ENCODE peak calls at places on chromosomes 7 and 10, in six cellular contexts. E is IMR-90, N is OCI-LY7, R is astrocyte, K is H9, D is neural progenitor cell. W is an unnamed sample.

GRCh38 chr10:13891542-13892431 is 305.0 kb downstream of the PRPF18 start:
- DNase-seq in N (no peak), R (no peak), K (no peak), E (no peak), D (peak; percentile 77), W (peak; percentile 93)

GRCh38 chr10:33334170-33334838 is at the start of gene NRP1:
- DNase-seq in E (no peak), N (no peak), R (no peak), K (peak; percentile 29), D (peak; percentile 70), W (peak; percentile 92)

GRCh38 chr10:15725603-15726002 is 5.9 kb upstream of the ITGA8 start:
- DNase-seq in K (no peak), E (peak; percentile 67), N (peak; percentile 22), D (peak; percentile 72), R (peak; percentile 32), W (peak; percentile 93)

GRCh38 chr7:81926154-81926553 is 156.3 kb upstream of the HGF start:
- DNase-seq in K (no peak), N (no peak), D (no peak), E (peak; percentile 39), R (peak; percentile 36), W (peak; percentile 21)

GRCh38 chr10:116909307-116909706 is 60.0 kb downstream of the ENO4 start:
- DNase-seq in R (no peak), K (no peak), D (no peak), E (no peak), N (no peak), W (no peak)

GRCh38 chr10:77943086-77943901 is 16.7 kb upstream of the DLG5 start:
- DNase-seq in K (peak; percentile 84), N (no peak), D (no peak), E (peak; percentile 73), R (peak; percentile 82), W (no peak)

GRCh38 chr10:79488303-79488702 is 24.0 kb upstream of the EIF5AL1 start:
- DNase-seq in K (peak; percentile 36), N (no peak), E (peak; percentile 92), D (no peak), R (peak; percentile 88), W (peak; percentile 97)

GRCh38 chr7:7693881-7694280 is 24.5 kb downstream of the RPA3 start:
- DNase-seq in R (peak; percentile 91), E (peak; percentile 92), K (no peak), N (no peak), D (no peak), W (no peak)

GRCh38 chr7:132280335-132280734 is 295.9 kb downstream of the PLXNA4 start:
- DNase-seq in D (no peak), R (no peak), E (no peak), N (no peak), K (no peak), W (no peak)

GRCh38 chr7:93890464-93891068 is at the start of gene TFPI2:
- DNase-seq in E (peak; percentile 83), K (peak; percentile 70), D (peak; percentile 63), R (peak; percentile 82), N (no peak), W (peak; percentile 84)

GRCh38 chr10:68212721-68213352 is 19.1 kb downstream of the ATOH7 start:
- DNase-seq in R (peak; percentile 7), E (peak; percentile 67), N (peak; percentile 67), K (no peak), D (no peak), W (peak; percentile 71)

GRCh38 chr10:14385591-14386201 is 55.0 kb upstream of the FRMD4A start:
- DNase-seq in D (no peak), N (no peak), E (peak; percentile 20), R (no peak), K (no peak), W (no peak)

GRCh38 chr10:133388973-133389818 is 4.8 kb upstream of the MTG1 start:
- DNase-seq in D (no peak), R (no peak), E (no peak), N (peak; percentile 98), K (no peak), W (no peak)

GRCh38 chr7:44104880-44105771 is 981 bp downstream of the AEBP1 start:
- DNase-seq in D (peak; percentile 51), R (peak; percentile 51), K (no peak), N (no peak), E (peak; percentile 46), W (peak; percentile 98)

GRCh38 chr7:54947266-54947665 is 71.6 kb upstream of the EGFR start:
- DNase-seq in E (no peak), R (no peak), N (no peak), D (no peak), K (no peak), W (no peak)

GRCh38 chr10:95096143-95096542 is 26.8 kb upstream of the CYP2C8 start:
- DNase-seq in N (no peak), E (no peak), K (no peak), D (no peak), R (no peak), W (no peak)

GRCh38 chr7:138546064-138546619 is 86.1 kb downstream of the TRIM24 start:
- DNase-seq in R (no peak), E (peak; percentile 3), D (no peak), N (no peak), K (no peak), W (no peak)

GRCh38 chr10:4717670-4718069 is 108.3 kb upstream of the AKR1E2 start:
- DNase-seq in N (no peak), D (peak; percentile 11), E (no peak), K (no peak), R (no peak), W (no peak)

GRCh38 chr10:79286318-79286951 is 60.8 kb upstream of the PPIF start:
- DNase-seq in D (no peak), E (peak; percentile 29), R (no peak), N (peak; percentile 89), K (no peak), W (peak; percentile 95)

GRCh38 chr10:110493832-110494426 is 3.8 kb upstream of the DUSP5 start:
- DNase-seq in N (no peak), K (no peak), R (no peak), D (no peak), E (peak; percentile 42), W (no peak)

GRCh38 chr10:69728335-69728861 is 73.3 kb upstream of the COL13A1 start:
- DNase-seq in E (peak; percentile 80), K (peak; percentile 66), N (no peak), D (no peak), R (peak; percentile 63), W (peak; percentile 84)

GRCh38 chr7:117010375-117011133 is 57.3 kb downstream of the ST7 start:
- DNase-seq in K (no peak), N (no peak), E (peak; percentile 56), D (no peak), R (peak; percentile 51), W (no peak)

DNA sequence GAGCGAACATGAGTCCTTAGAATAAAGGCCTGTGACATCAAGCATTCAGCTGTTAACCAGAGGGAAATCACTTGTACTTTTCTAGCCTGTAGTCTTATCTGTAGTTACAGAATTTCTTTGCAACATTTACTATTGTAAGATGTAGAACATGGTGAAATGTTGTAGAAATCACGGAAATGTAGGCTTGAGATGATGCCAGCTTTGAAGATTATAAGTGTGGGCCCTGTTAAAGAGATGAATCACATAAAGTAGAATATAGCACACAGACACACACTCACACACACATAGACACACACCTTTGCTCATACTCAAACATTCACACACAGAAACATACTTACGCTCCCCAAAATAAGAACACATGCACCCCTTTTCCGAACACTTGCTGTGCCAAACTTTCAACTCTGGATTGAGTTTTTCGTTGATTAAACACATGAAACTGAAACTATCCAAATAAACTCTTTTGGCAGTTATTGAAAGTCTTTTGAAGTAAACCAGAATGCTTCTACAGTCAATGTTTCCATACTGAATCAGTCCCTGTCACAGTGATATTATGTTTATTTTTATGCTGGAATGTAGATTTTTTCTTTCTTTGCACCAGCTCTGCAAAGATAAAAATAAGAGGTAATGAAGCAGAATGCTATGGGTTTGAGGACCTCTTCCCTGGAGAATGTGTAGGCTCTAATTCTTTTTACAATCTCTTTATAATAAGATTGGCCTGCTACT is 230.3 kb upstream of the MEOX2 start:
- DNase-seq in K (no peak), N (no peak), E (peak; percentile 39), R (peak; percentile 32), D (no peak), W (peak; percentile 6)
- H2AFZ ChIP-seq in K (no peak overlapping the region), N (no peak overlapping the region), E (no peak overlapping the region), R (peak overlapping the region; percentile 24), D (no peak overlapping the region), W (peak overlapping the region; percentile 76)

DNA sequence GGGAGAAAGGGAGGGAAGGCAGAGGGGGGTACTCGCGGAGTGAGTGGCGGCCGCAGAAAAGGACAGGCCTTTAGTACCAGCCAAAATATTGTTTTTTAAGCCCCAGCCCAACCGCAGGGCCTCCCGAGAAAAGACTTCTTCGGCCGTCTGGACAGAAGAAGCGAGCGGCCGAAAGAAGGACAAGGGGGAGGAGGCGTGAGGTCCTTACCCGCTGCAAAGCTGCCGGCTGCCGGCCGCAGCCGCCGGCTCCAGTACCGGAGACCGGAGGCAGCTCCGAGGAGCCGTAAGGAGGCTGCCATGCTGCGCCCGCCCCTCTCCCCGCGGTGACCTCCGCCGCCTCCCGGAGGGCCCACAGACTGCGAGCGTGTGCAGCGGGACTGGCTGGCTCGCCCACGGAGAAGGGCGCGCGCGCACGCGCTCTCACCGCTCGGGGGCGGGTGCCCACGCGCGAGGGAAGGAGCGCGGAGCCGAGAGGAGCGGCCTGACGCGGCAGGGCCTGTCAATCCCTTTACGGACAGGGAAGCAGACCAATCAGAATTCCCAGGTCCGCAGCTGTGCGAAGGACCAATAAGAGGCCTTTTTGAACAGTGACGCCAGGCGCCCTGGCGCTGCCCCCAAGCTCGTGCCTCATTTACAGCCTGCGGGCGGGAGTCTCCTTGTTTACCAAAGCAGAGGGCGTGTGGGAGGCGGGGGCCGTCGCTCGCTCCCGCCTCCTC is at the start of gene HIBADH:
- DNase-seq in R (peak; percentile 99), D (peak; percentile 99), N (peak; percentile 99), E (peak; percentile 99), K (peak; percentile 99), W (peak; percentile 99)
- TF ChIP-seq CTCF in R (no peak), D (no peak), N (peak; percentile 10), E (peak; percentile 11), K (no peak), W (no peak)

GRCh38 chr10:48439031-48439430 is 132.6 kb downstream of the MAPK8 start:
- DNase-seq in E (peak; percentile 81), K (no peak), N (no peak), D (no peak), R (peak; percentile 81), W (peak; percentile 94)
- H3K4me2 ChIP-seq in E (peak overlapping the region; percentile 11), K (no peak overlapping the region), N (no peak overlapping the region), D (no peak overlapping the region), R (peak overlapping the region; percentile 47), W (peak overlapping the region; percentile 64)

DNA sequence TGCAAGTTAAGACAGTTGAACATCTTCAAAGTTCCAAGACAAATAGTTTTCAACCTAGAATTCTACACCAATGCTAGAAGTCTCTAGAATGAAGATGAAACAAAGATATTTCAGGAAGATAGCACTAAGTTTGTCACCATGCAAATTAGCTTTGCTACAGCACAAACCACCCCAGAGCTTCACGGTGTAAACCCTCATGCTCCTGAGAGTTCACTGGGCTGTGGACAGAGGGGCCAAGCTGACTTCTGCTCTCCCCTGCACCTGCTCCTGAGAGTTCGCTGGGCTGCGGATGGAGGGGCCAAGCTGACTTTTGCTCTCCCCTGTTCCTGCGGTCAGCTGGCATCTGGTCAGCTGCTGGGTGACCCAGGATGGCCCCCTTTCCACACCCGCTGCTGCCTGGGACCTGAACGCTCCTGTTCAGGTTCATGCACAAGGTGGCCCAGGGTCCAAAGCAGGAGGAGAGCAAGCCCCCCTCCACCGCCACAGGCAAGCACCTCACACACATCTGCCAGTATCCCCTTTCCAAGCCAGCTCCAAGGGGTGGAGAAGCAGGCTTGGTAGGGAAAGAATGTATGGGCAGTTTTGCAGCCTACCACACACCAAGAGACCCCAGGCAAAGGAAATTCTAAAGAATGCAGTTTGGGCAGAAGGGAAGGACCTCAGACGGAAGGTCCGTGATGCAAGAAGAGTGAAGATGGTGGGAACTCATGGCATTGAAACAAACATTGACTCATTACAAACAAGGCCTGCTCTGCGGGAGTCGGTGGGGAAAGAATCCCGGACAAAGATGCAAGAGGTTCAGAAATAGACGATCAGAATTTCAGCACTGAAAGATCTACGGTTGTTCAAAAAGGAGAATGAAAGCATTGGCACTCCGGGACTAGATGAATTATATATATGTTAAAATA is 137.8 kb upstream of the PPP2R2D start:
- DNase-seq in R (no peak), K (no peak), N (no peak), D (no peak), E (no peak), W (peak; percentile 66)
- H2AFZ ChIP-seq in R (no peak overlapping the region), K (no peak overlapping the region), N (no peak overlapping the region), D (no peak overlapping the region), E (no peak overlapping the region), W (no peak overlapping the region)